ENCODE peak calls at places on chromosomes 13 and 19, in ten cellular contexts. L is stimulated activated CD4-positive, alpha-beta T cell treated with anti-CD3 and anti-CD28 coated beads, Interleukin-1b, Interleukin-23, amount 100 ng/mL, for 48 hours; P is heart left ventricle; R is nephron progenitor cell; Y is non-pigmented ciliary epithelial cell; U is tibial artery; N is GM10248; S is fibroblast of the conjunctiva; Q is activated naive CD8-positive, alpha-beta T cell treated with anti-CD3 and anti-CD28 coated beads for 36 hours; E is lower leg skin. Z is an unnamed sample.

GRCh38 chr13:47480121-47480520 is 521.0 kb downstream of the SUCLA2 start:
- DNase-seq in L (no peak), P (no peak), R (no peak), Y (peak), U (no peak), N (no peak), S (no peak), Q (no peak), E (no peak), Z (no peak)

GRCh38 chr13:77860621-77861020 is 58.0 kb downstream of the EDNRB start:
- DNase-seq in L (no peak), P (no peak), R (no peak), Y (peak), U (no peak), N (no peak), S (peak), Q (no peak), E (no peak), Z (no peak)

GRCh38 chr19:42422092-42422575 is 5.1 kb downstream of the LIPE start:
- DNase-seq in L (no peak), P (peak), R (no peak), Y (no peak), U (no peak), N (no peak), S (no peak), Q (no peak), E (no peak), Z (no peak)

GRCh38 chr19:19347401-19347800 is 26.8 kb downstream of the MAU2 start:
- DNase-seq in L (no peak), P (no peak), R (no peak), Y (no peak), U (no peak), N (no peak), S (no peak), Q (no peak), E (no peak), Z (no peak)

GRCh38 chr19:18156841-18157464 is 4.0 kb downstream of the PIK3R2 start:
- DNase-seq in L (no peak), P (peak), R (no peak), Y (peak), U (peak), N (no peak), S (peak), Q (no peak), E (peak), Z (no peak)

GRCh38 chr19:31444931-31445330 is 95.7 kb upstream of the TSHZ3 start:
- DNase-seq in L (no peak), P (no peak), R (no peak), Y (no peak), U (no peak), N (no peak), S (no peak), Q (no peak), E (no peak), Z (no peak)

GRCh38 chr13:64639206-64639605 is 2590.9 kb downstream of the PCDH9 start:
- DNase-seq in L (no peak), P (no peak), R (no peak), Y (no peak), U (no peak), N (no peak), S (no peak), Q (no peak), E (no peak), Z (no peak)

GRCh38 chr13:79451500-79451962 is 29.4 kb upstream of the NDFIP2 start:
- DNase-seq in L (peak), P (no peak), R (no peak), Y (peak), U (no peak), N (peak), S (peak), Q (peak), E (no peak), Z (no peak)

GRCh38 chr19:6248856-6249255 is 30.9 kb downstream of the MLLT1 start:
- DNase-seq in L (no peak), P (no peak), R (no peak), Y (no peak), U (no peak), N (no peak), S (no peak), Q (no peak), E (no peak), Z (no peak)

GRCh38 chr13:100392709-100393630 is 195.6 kb downstream of the GGACT start:
- DNase-seq in L (peak), P (peak), R (no peak), Y (peak), U (peak), N (peak), S (peak), Q (peak), E (peak), Z (peak)

GRCh38 chr13:39035204-39035603 is 2.7 kb downstream of the PROSER1 start:
- DNase-seq in L (no peak), P (no peak), R (no peak), Y (no peak), U (no peak), N (no peak), S (no peak), Q (no peak), E (no peak), Z (no peak)

GRCh38 chr13:70203661-70204229 is 95.5 kb upstream of the KLHL1 start:
- DNase-seq in L (no peak), P (no peak), R (peak), Y (no peak), U (no peak), N (no peak), S (no peak), Q (no peak), E (no peak), Z (no peak)

GRCh38 chr13:105991622-105992254 is 543.7 kb downstream of the EFNB2 start:
- DNase-seq in L (no peak), P (no peak), R (no peak), Y (peak), U (no peak), N (no peak), S (peak), Q (no peak), E (no peak), Z (no peak)

Z was measured in Panc1.